ENCODE peak calls at places on chromosomes 16 and 17, in ten cellular contexts. Q is LoVo, U is renal cortical epithelial cell, F is retina, T is nucleus accumbens, S is cardiac fibroblast, Z is dorsolateral prefrontal cortex, M is adipocyte, K is HFFc6, C is HTR-8/SVneo. O is an unnamed sample.

GRCh38 chr16:88540346-88540977 is 29.7 kb upstream of the ZC3H18 start:
- DNase-seq in F (peak), S (no peak), M (no peak), U (no peak), T (no peak), Z (no peak), C (no peak), K (no peak), Q (no peak), O (no peak)

GRCh38 chr16:69927056-69927757 is 23.9 kb upstream of the CLEC18A start:
- DNase-seq in C (no peak), T (peak), K (no peak), F (peak), S (peak), Z (no peak), Q (no peak), M (no peak), U (peak), O (peak)

GRCh38 chr16:27374231-27374793 is 27.7 kb upstream of the IL21R start:
- DNase-seq in T (no peak), Q (no peak), S (no peak), Z (no peak), M (no peak), F (no peak), C (no peak), K (no peak), U (no peak), O (no peak)

GRCh38 chr16:3408561-3409197 is 7.7 kb downstream of the ZNF174 start:
- DNase-seq in Z (no peak), K (no peak), F (no peak), T (no peak), S (no peak), M (no peak), U (no peak), C (no peak), Q (no peak), O (no peak)

GRCh38 chr16:82639666-82640336 is 13.0 kb downstream of the CDH13 start:
- DNase-seq in F (peak), Z (peak), T (no peak), S (peak), K (peak), M (peak), C (peak), Q (peak), U (peak), O (peak)

GRCh38 chr17:65418622-65419021 is 142.8 kb downstream of the AXIN2 start:
- DNase-seq in K (no peak), Z (no peak), F (no peak), Q (no peak), C (no peak), M (no peak), S (no peak), T (no peak), U (no peak), O (no peak)

GRCh38 chr17:43351686-43352085 is 47.1 kb upstream of the ARL4D start:
- DNase-seq in M (no peak), S (no peak), Q (peak), Z (no peak), U (no peak), K (no peak), F (no peak), T (no peak), C (no peak), O (peak)

GRCh38 chr16:86931410-86931941 is 353.1 kb downstream of the FOXL1 start:
- DNase-seq in S (peak), U (no peak), M (peak), K (peak), T (no peak), F (peak), C (peak), Z (no peak), Q (peak), O (peak)

GRCh38 chr16:89359296-89360147 is 130.8 kb downstream of the ANKRD11 start:
- DNase-seq in Q (no peak), S (no peak), K (no peak), M (no peak), U (no peak), T (no peak), C (no peak), F (no peak), Z (peak), O (no peak)

GRCh38 chr16:89056592-89056991 is 37.1 kb upstream of the ACSF3 start:
- DNase-seq in T (no peak), M (no peak), C (no peak), K (no peak), F (no peak), S (no peak), Q (no peak), Z (no peak), U (no peak), O (no peak)

GRCh38 chr17:74190154-74190553 is 13.3 kb upstream of the RPL38 start:
- DNase-seq in T (no peak), U (peak), S (peak), K (peak), Z (no peak), F (no peak), M (peak), C (peak), Q (no peak), O (peak)

GRCh38 chr17:7916799-7917198 is 710 bp upstream of the RNF227 start:
- DNase-seq in U (no peak), F (no peak), Z (no peak), C (peak), M (peak), T (no peak), K (peak), S (peak), Q (no peak), O (no peak)

GRCh38 chr16:72996291-72997062 is 51.5 kb downstream of the ZFHX3 start:
- DNase-seq in F (no peak), S (no peak), U (peak), K (no peak), T (no peak), Z (no peak), M (no peak), Q (no peak), C (no peak), O (no peak)

GRCh38 chr17:4950757-4951204 is at the start of gene ENO3:
- DNase-seq in Q (no peak), U (no peak), C (no peak), Z (no peak), M (no peak), K (no peak), S (no peak), T (no peak), F (peak), O (no peak)

GRCh38 chr16:78571434-78571833 is 472.0 kb downstream of the WWOX start:
- DNase-seq in M (no peak), K (no peak), Z (no peak), S (no peak), C (no peak), T (no peak), F (no peak), Q (no peak), U (no peak), O (no peak)

GRCh38 chr17:77428901-77429734 is 288.3 kb downstream of the SEC14L1 start:
- DNase-seq in Z (no peak), Q (no peak), T (no peak), U (no peak), K (no peak), S (no peak), F (no peak), M (no peak), C (no peak), O (no peak)